ENCODE peak calls at places on chromosome 19, in nine cellular contexts. Z is endothelial cell; J is esophagus muscularis mucosa; I is body of pancreas; G is AG10803; O is choroid plexus epithelial cell; R is CD8-positive, alpha-beta T cell; P is cardiac fibroblast; K is neural progenitor cell. F is an unnamed sample.

GRCh38 chr19:30001794-30002193 is 59.8 kb downstream of the URI1 start:
- DNase-seq in Z (peak), J (no peak), I (no peak), G (no peak), O (peak), R (no peak), P (peak), K (no peak), F (no peak)

GRCh38 chr19:15404780-15405211 is 14.0 kb downstream of the AKAP8L start:
- DNase-seq in Z (no peak), J (no peak), I (no peak), G (no peak), O (no peak), R (no peak), P (no peak), K (no peak), F (no peak)

GRCh38 chr19:1747285-1748114 is 5.8 kb upstream of the ONECUT3 start:
- DNase-seq in Z (no peak), J (no peak), I (peak), G (peak), O (peak), R (peak), P (peak), K (peak), F (no peak)

GRCh38 chr19:10538204-10538603 is 5.5 kb upstream of the ATG4D start:
- DNase-seq in Z (no peak), J (no peak), I (no peak), G (no peak), O (no peak), R (no peak), P (no peak), K (no peak), F (no peak)

GRCh38 chr19:29694669-29695627 is 20.1 kb downstream of the C19orf12 start:
- DNase-seq in Z (peak), J (peak), I (peak), G (peak), O (peak), R (peak), P (peak), K (peak), F (peak)

GRCh38 chr19:16461630-16462051 is 10.1 kb downstream of the EPS15L1 start:
- DNase-seq in Z (no peak), J (no peak), I (no peak), G (no peak), O (no peak), R (no peak), P (no peak), K (no peak), F (no peak)

GRCh38 chr19:41997851-41998229 is 3.8 kb upstream of the ATP1A3 start:
- DNase-seq in Z (no peak), J (no peak), I (no peak), G (no peak), O (no peak), R (no peak), P (no peak), K (no peak), F (no peak)

GRCh38 chr19:18500820-18501219 is 21.1 kb downstream of the ELL start:
- DNase-seq in Z (no peak), J (no peak), I (peak), G (no peak), O (no peak), R (no peak), P (no peak), K (no peak), F (no peak)

GRCh38 chr19:29612801-29613595 is 6.9 kb downstream of the POP4 start:
- DNase-seq in Z (no peak), J (no peak), I (no peak), G (no peak), O (no peak), R (no peak), P (no peak), K (no peak), F (no peak)

GRCh38 chr19:41193420-41194156 is 569 bp downstream of the CYP2S1 start:
- DNase-seq in Z (no peak), J (no peak), I (no peak), G (no peak), O (no peak), R (no peak), P (no peak), K (peak), F (no peak)

GRCh38 chr19:8321760-8322637 is 703 bp downstream of the RPS28 start:
- DNase-seq in Z (no peak), J (no peak), I (no peak), G (no peak), O (no peak), R (no peak), P (no peak), K (no peak), F (no peak)

GRCh38 chr19:33447336-33448158 is 74.0 kb downstream of the CEBPG start:
- DNase-seq in Z (no peak), J (no peak), I (no peak), G (no peak), O (no peak), R (no peak), P (no peak), K (no peak), F (no peak)

GRCh38 chr19:30046522-30046921 is 104.5 kb downstream of the URI1 start:
- DNase-seq in Z (no peak), J (no peak), I (no peak), G (no peak), O (peak), R (no peak), P (no peak), K (peak), F (no peak)

GRCh38 chr19:10797541-10798256 is 38.3 kb downstream of the TMED1 start:
- DNase-seq in Z (no peak), J (no peak), I (no peak), G (no peak), O (peak), R (peak), P (peak), K (no peak), F (no peak)

GRCh38 chr19:8357007-8357521 is 6.9 kb upstream of the ANGPTL4 start:
- DNase-seq in Z (no peak), J (no peak), I (no peak), G (no peak), O (peak), R (no peak), P (peak), K (no peak), F (no peak)

GRCh38 chr19:18385359-18385674 is 641 bp upstream of the GDF15 start:
- DNase-seq in Z (no peak), J (no peak), I (no peak), G (no peak), O (no peak), R (no peak), P (no peak), K (no peak), F (no peak)

GRCh38 chr19:19550454-19550842 is 12.4 kb downstream of the CILP2 start:
- DNase-seq in Z (no peak), J (no peak), I (no peak), G (peak), O (peak), R (no peak), P (peak), K (no peak), F (no peak)

GRCh38 chr19:29665826-29666633 is 769 bp downstream of the PLEKHF1 start:
- DNase-seq in Z (no peak), J (no peak), I (no peak), G (peak), O (no peak), R (no peak), P (peak), K (peak), F (no peak)

GRCh38 chr19:44803442-44804428 is 5.2 kb upstream of the BCAM start:
- DNase-seq in Z (no peak), J (no peak), I (no peak), G (no peak), O (no peak), R (no peak), P (no peak), K (no peak), F (no peak)

GRCh38 chr19:29526730-29527499 is 1.1 kb downstream of the VSTM2B start:
- DNase-seq in Z (peak), J (no peak), I (no peak), G (no peak), O (no peak), R (no peak), P (no peak), K (peak), F (no peak)

GRCh38 chr19:4713384-4713951 is 10.2 kb downstream of the DPP9 start:
- DNase-seq in Z (no peak), J (peak), I (peak), G (peak), O (peak), R (no peak), P (peak), K (no peak), F (peak)

GRCh38 chr19:37867831-37868230 is 38.6 kb downstream of the WDR87 start:
- DNase-seq in Z (no peak), J (no peak), I (no peak), G (peak), O (peak), R (no peak), P (peak), K (no peak), F (no peak)

GRCh38 chr19:4609878-4610511 is 29.3 kb upstream of the TNFAIP8L1 start:
- DNase-seq in Z (no peak), J (no peak), I (no peak), G (no peak), O (no peak), R (no peak), P (no peak), K (no peak), F (no peak)

GRCh38 chr19:30455881-30456280 is 83.7 kb downstream of the ZNF536 start:
- DNase-seq in Z (no peak), J (no peak), I (no peak), G (no peak), O (no peak), R (no peak), P (no peak), K (no peak), F (no peak)

GRCh38 chr19:45693168-45693788 is 812 bp downstream of the QPCTL start:
- DNase-seq in Z (peak), J (peak), I (peak), G (peak), O (peak), R (peak), P (peak), K (peak), F (peak)

GRCh38 chr19:16062789-16063188 is 13.5 kb upstream of the TPM4 start:
- DNase-seq in Z (peak), J (no peak), I (peak), G (no peak), O (peak), R (peak), P (no peak), K (peak), F (no peak)

GRCh38 chr19:38488811-38489481 is 55.5 kb downstream of the RYR1 start:
- DNase-seq in Z (no peak), J (no peak), I (no peak), G (no peak), O (no peak), R (no peak), P (no peak), K (no peak), F (no peak)

GRCh38 chr19:10003271-10003670 is 7.0 kb downstream of the COL5A3 start:
- DNase-seq in Z (no peak), J (no peak), I (no peak), G (no peak), O (no peak), R (no peak), P (no peak), K (no peak), F (no peak)

GRCh38 chr19:8515317-8515716 is 1.4 kb upstream of the ZNF414 start:
- DNase-seq in Z (no peak), J (no peak), I (no peak), G (no peak), O (peak), R (peak), P (no peak), K (no peak), F (no peak)

GRCh38 chr19:8835877-8836276 is 3.7 kb downstream of the MBD3L1 start:
- DNase-seq in Z (no peak), J (no peak), I (no peak), G (no peak), O (no peak), R (no peak), P (no peak), K (no peak), F (no peak)

GRCh38 chr19:40322951-40323615 is 25.1 kb downstream of the C19orf47 start:
- DNase-seq in Z (no peak), J (no peak), I (no peak), G (no peak), O (peak), R (no peak), P (no peak), K (no peak), F (no peak)

GRCh38 chr19:46678110-46678732 is 17.2 kb upstream of the DACT3 start:
- DNase-seq in Z (peak), J (no peak), I (peak), G (no peak), O (no peak), R (peak), P (no peak), K (peak), F (no peak)

GRCh38 chr19:48926909-48927308 is 6.6 kb upstream of the DHDH start:
- DNase-seq in Z (no peak), J (no peak), I (peak), G (peak), O (peak), R (no peak), P (peak), K (no peak), F (no peak)

GRCh38 chr19:10587022-10587838 is at the start of gene AP1M2:
- DNase-seq in Z (no peak), J (no peak), I (peak), G (no peak), O (no peak), R (no peak), P (no peak), K (no peak), F (no peak)

GRCh38 chr19:17576758-17577532 is 21.5 kb downstream of the COLGALT1 start:
- DNase-seq in Z (no peak), J (no peak), I (no peak), G (peak), O (no peak), R (no peak), P (peak), K (peak), F (no peak)

DNA sequence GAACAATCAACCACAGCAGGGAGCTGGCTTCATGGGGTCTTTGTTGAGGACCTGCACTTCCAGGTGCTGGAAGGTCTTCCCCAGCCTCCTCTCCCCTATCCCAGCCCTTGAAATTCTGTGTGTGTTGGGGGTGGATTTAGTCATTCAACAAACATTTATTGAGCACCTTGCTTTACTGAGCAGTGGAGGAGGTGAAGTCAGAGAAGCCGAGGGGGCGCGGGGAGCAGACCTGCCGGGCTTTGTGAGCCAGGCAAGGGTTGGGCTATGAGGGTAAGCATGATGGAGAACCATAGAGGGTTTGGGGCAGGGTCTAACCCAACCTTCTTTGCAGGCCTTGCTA is 3.5 kb upstream of the C19orf85 start:
- DNase-seq in Z (no peak), J (no peak), I (no peak), G (no peak), O (no peak), R (no peak), P (no peak), K (no peak), F (no peak)
- TF ChIP-seq CTCF in Z (peak), J (no peak), I (peak), G (no peak), O (no peak), R (peak), P (no peak), K (no peak), F (peak)

GRCh38 chr19:12126707-12127106 is 13.4 kb downstream of the ZNF20 start:
- DNase-seq in Z (no peak), J (no peak), I (peak), G (no peak), O (peak), R (no peak), P (peak), K (peak), F (no peak)
- TF ChIP-seq CTCF in Z (peak), J (peak), I (peak), G (peak), O (peak), R (peak), P (peak), K (peak), F (peak)

DNA sequence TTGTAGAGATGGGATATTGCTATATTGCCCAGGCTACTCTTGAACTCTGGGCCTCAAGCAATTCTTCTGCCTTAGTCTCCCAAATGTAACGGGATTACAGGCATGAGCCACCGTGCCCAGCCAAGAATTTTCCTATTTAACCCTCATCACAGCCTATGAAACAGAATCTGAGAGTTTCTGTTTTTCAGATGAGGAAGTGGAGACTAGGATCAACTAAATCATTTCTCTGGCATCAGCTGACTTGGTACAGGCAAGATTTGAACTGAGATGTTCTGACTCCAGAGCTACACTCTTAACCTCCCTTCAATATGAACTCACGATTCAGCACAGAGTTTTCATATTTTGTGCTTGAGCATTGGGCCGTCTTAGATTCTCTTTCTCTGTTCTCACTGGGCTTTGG is 8.1 kb downstream of the ZNF460 start:
- DNase-seq in Z (no peak), J (no peak), I (no peak), G (no peak), O (no peak), R (no peak), P (no peak), K (no peak), F (no peak)
- TF ChIP-seq CTCF in Z (no peak), J (no peak), I (no peak), G (no peak), O (no peak), R (no peak), P (no peak), K (no peak), F (no peak)

GRCh38 chr19:3275068-3275582 is 50.7 kb downstream of the CELF5 start:
- DNase-seq in Z (peak), J (no peak), I (peak), G (no peak), O (peak), R (no peak), P (no peak), K (peak), F (no peak)

GRCh38 chr19:3277649-3278048 is 53.2 kb downstream of the CELF5 start:
- DNase-seq in Z (no peak), J (no peak), I (no peak), G (no peak), O (no peak), R (no peak), P (no peak), K (no peak), F (no peak)

GRCh38 chr19:3274245-3275067 is 50.0 kb downstream of the CELF5 start:
- DNase-seq in Z (no peak), J (no peak), I (no peak), G (no peak), O (no peak), R (no peak), P (no peak), K (no peak), F (no peak)

GRCh38 chr19:3276341-3276799 is 51.9 kb downstream of the CELF5 start:
- DNase-seq in Z (peak), J (no peak), I (peak), G (no peak), O (peak), R (peak), P (no peak), K (peak), F (no peak)

DNA sequence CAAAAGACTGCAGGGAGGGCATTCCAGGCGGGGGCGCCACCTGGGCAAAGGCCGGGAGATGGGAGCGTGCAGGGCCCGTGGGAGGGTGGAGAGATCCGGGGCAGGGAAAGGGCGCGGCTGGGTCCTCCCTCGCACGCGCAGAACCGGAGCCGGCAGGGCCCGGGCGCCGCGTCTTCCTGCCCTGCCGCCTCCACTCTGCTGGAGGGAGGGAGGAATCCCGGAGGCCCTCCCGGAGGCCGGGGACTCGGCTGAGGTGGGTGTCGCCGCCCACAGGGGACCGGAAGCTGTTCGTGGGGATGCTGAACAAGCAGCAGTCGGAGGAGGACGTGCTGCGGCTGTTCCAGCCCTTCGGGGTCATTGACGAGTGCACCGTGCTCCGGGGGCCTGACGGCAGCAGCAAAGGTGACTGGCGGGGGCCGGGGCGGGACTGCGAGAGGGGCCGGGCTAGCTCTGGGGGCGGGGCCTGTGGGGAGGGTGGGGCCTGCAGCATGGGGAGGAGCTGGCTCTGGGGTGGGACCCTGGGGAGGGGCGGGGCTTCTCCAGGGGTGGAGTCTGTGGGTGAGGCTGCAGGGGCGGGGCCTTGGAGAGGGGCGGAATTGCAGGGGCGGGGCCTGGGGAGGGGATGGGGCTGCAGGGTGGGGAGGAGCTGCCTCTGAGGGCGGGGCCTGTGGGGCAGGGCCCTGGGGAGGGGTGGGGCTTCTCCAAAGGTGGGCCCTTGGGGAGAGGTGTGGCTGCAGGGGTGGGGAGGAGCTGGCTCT is 51.3 kb downstream of the CELF5 start:
- DNase-seq in Z (peak), J (no peak), I (peak), G (peak), O (peak), R (peak), P (peak), K (peak), F (peak)
- TF ChIP-seq CTCF in Z (peak), J (no peak), I (peak), G (no peak), O (no peak), R (peak), P (no peak), K (peak), F (peak)

GRCh38 chr19:56252699-56253422 is 19.7 kb upstream of the EDDM13 start:
- DNase-seq in Z (peak), J (peak), I (peak), G (peak), O (peak), R (peak), P (peak), K (peak), F (peak)
- TF ChIP-seq CTCF in Z (peak), J (peak), I (peak), G (peak), O (peak), R (peak), P (peak), K (peak), F (peak)

DNA sequence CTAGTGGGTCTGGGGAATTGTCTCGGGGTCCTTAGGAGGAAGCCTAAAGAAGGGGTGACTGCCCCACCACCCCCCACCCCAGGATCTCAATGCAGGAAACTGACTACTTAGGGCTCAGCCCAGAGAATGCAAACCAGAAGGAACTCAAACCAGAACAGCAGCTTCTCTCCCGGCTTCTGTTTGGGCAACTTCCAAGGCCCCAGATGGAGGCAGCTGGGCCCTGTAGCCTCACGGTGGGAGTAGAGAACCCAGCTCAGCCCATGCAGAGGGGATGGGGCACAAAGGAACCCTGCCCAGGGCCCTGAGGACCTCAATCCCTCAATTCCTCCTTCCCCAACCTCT is 2.3 kb downstream of the ADGRE5 start:
- DNase-seq in Z (no peak), J (no peak), I (no peak), G (peak), O (no peak), R (no peak), P (peak), K (no peak), F (no peak)
- TF ChIP-seq CTCF in Z (no peak), J (no peak), I (no peak), G (peak), O (peak), R (no peak), P (peak), K (no peak), F (no peak)

GRCh38 chr19:51926784-51927741 is at the start of gene ZNF613:
- DNase-seq in Z (peak), J (peak), I (peak), G (peak), O (peak), R (peak), P (peak), K (peak), F (peak)
- TF ChIP-seq CTCF in Z (no peak), J (no peak), I (peak), G (peak), O (peak), R (no peak), P (peak), K (peak), F (peak)